ENCODE peak calls at places on chromosomes 7 and 10, in seven cellular contexts. W is IMR-90, C is H9, B is neuronal stem cell, U is H1, J is mesenchymal stem cell, P is trophoblast cell. A is an unnamed sample.

GRCh38 chr7:150415161-150416160 is 35.0 kb upstream of the GIMAP8 start:
- DNase-seq in W (no peak), P (no peak), U (no peak), J (no peak), C (peak), B (no peak), A (no peak)

GRCh38 chr7:650339-651031 is 76.0 kb upstream of the DNAAF5 start:
- DNase-seq in P (no peak), W (no peak), U (no peak), C (no peak), J (no peak), B (no peak), A (no peak)

GRCh38 chr10:108970016-108970415 is 953.3 kb downstream of the XPNPEP1 start:
- DNase-seq in J (peak), C (peak), W (peak), P (peak), U (peak), B (peak), A (peak)

GRCh38 chr7:12256025-12256570 is 45.0 kb downstream of the TMEM106B start:
- DNase-seq in P (no peak), U (no peak), C (no peak), B (no peak), J (peak), W (peak), A (no peak)

GRCh38 chr7:149147730-149148653 is 739 bp downstream of the ZNF398 start:
- DNase-seq in C (no peak), U (no peak), J (peak), B (peak), W (peak), P (peak), A (peak)

GRCh38 chr7:148288592-148289151 is 301.9 kb upstream of the C7orf33 start:
- DNase-seq in B (no peak), J (no peak), C (no peak), W (no peak), U (no peak), P (no peak), A (no peak)

GRCh38 chr7:5549096-5549896 is 125.7 kb upstream of the TNRC18 start:
- DNase-seq in W (peak), U (no peak), B (no peak), J (peak), C (no peak), P (peak), A (peak)

GRCh38 chr10:85624511-85624910 is 742.1 kb downstream of the GRID1 start:
- DNase-seq in U (no peak), P (peak), W (no peak), B (no peak), J (no peak), C (no peak), A (no peak)

GRCh38 chr7:133491319-133491718 is 238.4 kb downstream of the EXOC4 start:
- DNase-seq in C (no peak), W (no peak), J (no peak), U (no peak), B (no peak), P (no peak), A (no peak)

GRCh38 chr10:44395396-44395795 is 10.5 kb upstream of the CXCL12 start:
- DNase-seq in U (no peak), C (no peak), P (no peak), B (no peak), W (no peak), J (no peak), A (no peak)

GRCh38 chr7:13265271-13265670 is 577.8 kb downstream of the ARL4A start:
- DNase-seq in U (no peak), P (no peak), B (no peak), C (no peak), J (no peak), W (no peak), A (no peak)

GRCh38 chr7:153457796-153458195 is 594.4 kb upstream of the DPP6 start:
- DNase-seq in C (no peak), B (no peak), W (no peak), P (no peak), J (no peak), U (no peak), A (no peak)

GRCh38 chr10:114151486-114151885 is 22.5 kb downstream of the CCDC186 start:
- DNase-seq in B (no peak), W (peak), P (peak), U (no peak), C (no peak), J (peak), A (no peak)

GRCh38 chr7:85186521-85187241 is at the start of gene SEMA3D:
- DNase-seq in P (peak), C (peak), B (peak), U (peak), J (peak), W (peak), A (peak)

GRCh38 chr10:36542493-36542892 is 582.9 kb upstream of the ANKRD30A start:
- DNase-seq in W (no peak), J (no peak), P (no peak), C (no peak), B (no peak), U (no peak), A (no peak)

GRCh38 chr7:47472444-47473157 is 109.3 kb downstream of the TNS3 start:
- DNase-seq in C (no peak), W (no peak), U (no peak), P (no peak), B (no peak), J (no peak), A (no peak)

GRCh38 chr10:58511765-58512469 is 755 bp upstream of the BICC1 start:
- DNase-seq in P (peak), C (peak), B (no peak), W (peak), J (no peak), U (no peak), A (peak)

GRCh38 chr7:117237646-117238045 is 85.2 kb downstream of the WNT2 start:
- DNase-seq in W (no peak), B (no peak), C (no peak), J (no peak), U (no peak), P (no peak), A (no peak)
- H2AK5ac ChIP-seq in W (peak), B (no peak), C (no peak), J (no peak), U (no peak), P (no peak), A (no peak)

GRCh38 chr7:41700044-41700471 is 2.8 kb downstream of the INHBA start:
- DNase-seq in U (no peak), W (peak), B (no peak), P (no peak), J (peak), C (no peak), A (no peak)

GRCh38 chr7:41696323-41696916 is 6.5 kb downstream of the INHBA start:
- DNase-seq in C (peak), J (peak), U (peak), W (peak), P (peak), B (peak), A (peak)

GRCh38 chr7:41698726-41699125 is 4.2 kb downstream of the INHBA start:
- DNase-seq in W (peak), P (no peak), U (no peak), B (no peak), J (peak), C (no peak), A (no peak)

GRCh38 chr7:41699532-41699931 is 3.4 kb downstream of the INHBA start:
- DNase-seq in B (no peak), J (peak), C (no peak), P (no peak), W (peak), U (no peak), A (peak)

DNA sequence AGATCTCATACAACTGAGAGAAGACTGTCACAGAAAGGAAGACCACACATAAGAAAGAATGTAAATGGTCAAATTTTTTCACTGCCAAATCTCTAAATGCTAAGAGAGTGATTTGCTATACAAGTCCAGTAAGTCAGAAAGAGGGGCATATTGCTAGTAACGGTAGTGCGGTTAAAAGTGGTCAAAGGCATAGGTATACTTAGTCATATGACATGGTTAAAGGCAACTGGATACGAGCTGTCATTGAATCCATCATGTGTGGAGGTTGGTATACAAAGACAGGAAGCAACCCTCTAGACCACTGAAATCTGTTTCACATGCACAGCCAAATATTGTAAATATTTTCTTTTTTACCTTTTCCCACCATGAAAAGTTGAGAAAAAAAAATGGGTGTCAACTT is 4.8 kb downstream of the INHBA start:
- DNase-seq in C (no peak), P (no peak), U (no peak), J (peak), B (no peak), W (peak), A (no peak)
- H2BK5ac ChIP-seq in C (no peak), P (no peak), U (no peak), J (no peak), B (no peak), W (peak), A (no peak)

GRCh38 chr10:4687397-4687796 is 138.6 kb upstream of the AKR1E2 start:
- DNase-seq in W (no peak), J (no peak), P (no peak), C (no peak), B (no peak), U (no peak), A (no peak)

GRCh38 chr10:4685904-4686643 is 139.9 kb upstream of the AKR1E2 start:
- DNase-seq in W (no peak), P (no peak), J (peak), B (no peak), C (no peak), U (no peak), A (no peak)

GRCh38 chr10:4685495-4685894 is 140.5 kb upstream of the AKR1E2 start:
- DNase-seq in P (no peak), W (no peak), J (no peak), U (no peak), B (no peak), C (no peak), A (no peak)

GRCh38 chr10:4688168-4688567 is 137.8 kb upstream of the AKR1E2 start:
- DNase-seq in P (no peak), B (no peak), U (no peak), W (no peak), C (no peak), J (no peak), A (no peak)

DNA sequence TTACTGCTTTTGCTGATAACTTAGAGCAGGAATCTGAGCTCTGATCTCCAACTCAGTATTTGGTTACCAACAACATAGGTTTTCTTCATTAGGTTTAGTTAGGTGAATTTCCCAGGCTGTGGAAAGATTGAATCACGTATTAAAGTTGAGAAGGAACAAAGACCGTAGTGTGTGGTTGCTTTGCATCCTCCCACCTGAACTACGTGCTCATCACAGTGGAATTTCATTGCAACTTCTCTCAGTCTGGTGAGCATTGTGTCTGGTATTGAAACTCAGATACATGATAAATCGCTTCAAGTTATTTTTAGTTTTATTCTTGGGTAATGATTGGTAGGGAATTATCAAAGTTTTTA is 139.4 kb upstream of the AKR1E2 start:
- DNase-seq in B (no peak), C (no peak), P (peak), J (peak), U (no peak), W (peak), A (peak)
- H3K23ac ChIP-seq in B (no peak), C (no peak), P (no peak), J (no peak), U (no peak), W (peak), A (no peak)

GRCh38 chr7:141686670-141687069 is 15.3 kb downstream of the DENND11 start:
- DNase-seq in P (peak), W (no peak), B (no peak), J (no peak), U (no peak), C (no peak), A (no peak)
- H2AK5ac ChIP-seq in P (no peak), W (no peak), B (no peak), J (no peak), U (no peak), C (no peak), A (no peak)

DNA sequence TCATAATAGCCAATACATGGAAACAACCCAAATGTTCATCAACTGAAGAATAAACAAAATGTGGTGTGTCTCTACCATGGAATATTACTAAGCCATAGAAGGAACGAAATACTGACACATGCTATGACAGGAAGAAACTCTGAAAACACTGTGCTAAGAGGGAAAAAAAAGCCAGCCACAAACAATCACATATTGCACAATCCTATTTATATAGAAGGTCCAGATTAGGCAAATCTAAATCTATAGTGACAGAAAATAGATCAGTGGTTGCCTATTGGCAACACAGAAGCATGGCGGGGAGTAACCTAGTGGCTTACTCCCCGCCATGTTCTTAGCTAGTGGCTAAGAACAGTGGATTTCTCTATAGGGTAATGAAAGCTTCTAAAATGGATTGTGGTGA is 48.0 kb downstream of the MDH2 start:
- DNase-seq in W (no peak), U (no peak), B (no peak), J (no peak), C (no peak), P (no peak), A (no peak)
- H2BK5ac ChIP-seq in W (no peak), U (no peak), B (no peak), J (no peak), C (no peak), P (no peak), A (no peak)